ENCODE peak calls at places on chromosomes 6 and 20, in ten cellular contexts. One of them, this sample, is unnamed.
A peak's percentile ranks its signal among the peaks of the same experiment; 100 is the strongest.

GRCh38 chr20:43017241-43018030 is 172.3 kb downstream of the PTPRT start:
- DNase-seq in Kasumi-1: no peak
- DNase-seq in Peyer's patch: no peak
- DNase-seq in mesenteric fat pad: no peak
- DNase-seq in NCI-H460: no peak
- DNase-seq in HS-27A: no peak
- DNase-seq in body of pancreas: no peak
- DNase-seq in choroid plexus epithelial cell: no peak
- DNase-seq in fibroblast of lung: no peak
- DNase-seq in activated CD4-positive, alpha-beta T cell treated with anti-CD3 and anti-CD28 coated beads, Interleukin-2, amount 50 U/mL, for 1 hour: no peak
- DNase-seq in this sample: no peak

GRCh38 chr20:62778601-62779416 is 17.5 kb upstream of the MRGBP start:
- DNase-seq in Kasumi-1: no peak
- DNase-seq in Peyer's patch: no peak
- DNase-seq in mesenteric fat pad: no peak
- DNase-seq in NCI-H460: no peak
- DNase-seq in HS-27A: no peak
- DNase-seq in body of pancreas: no peak
- DNase-seq in choroid plexus epithelial cell: no peak
- DNase-seq in fibroblast of lung: no peak
- DNase-seq in activated CD4-positive, alpha-beta T cell treated with anti-CD3 and anti-CD28 coated beads, Interleukin-2, amount 50 U/mL, for 1 hour: no peak
- DNase-seq in this sample: no peak

GRCh38 chr20:59813948-59814834 is 119.2 kb downstream of the SYCP2 start:
- DNase-seq in Kasumi-1: no peak
- DNase-seq in Peyer's patch: no peak
- DNase-seq in mesenteric fat pad: peak; percentile 73
- DNase-seq in NCI-H460: no peak
- DNase-seq in HS-27A: no peak
- DNase-seq in body of pancreas: no peak
- DNase-seq in choroid plexus epithelial cell: no peak
- DNase-seq in fibroblast of lung: no peak
- DNase-seq in activated CD4-positive, alpha-beta T cell treated with anti-CD3 and anti-CD28 coated beads, Interleukin-2, amount 50 U/mL, for 1 hour: no peak
- DNase-seq in this sample: no peak

GRCh38 chr6:46325561-46326525 is 155.1 kb upstream of the ENPP5 start:
- DNase-seq in Kasumi-1: no peak
- DNase-seq in Peyer's patch: no peak
- DNase-seq in mesenteric fat pad: no peak
- DNase-seq in NCI-H460: no peak
- DNase-seq in HS-27A: no peak
- DNase-seq in body of pancreas: no peak
- DNase-seq in choroid plexus epithelial cell: peak; percentile 79
- DNase-seq in fibroblast of lung: peak; percentile 72
- DNase-seq in activated CD4-positive, alpha-beta T cell treated with anti-CD3 and anti-CD28 coated beads, Interleukin-2, amount 50 U/mL, for 1 hour: no peak
- DNase-seq in this sample: peak; percentile 70

GRCh38 chr6:38350882-38351281 is 288.8 kb downstream of the BTBD9 start:
- DNase-seq in Kasumi-1: no peak
- DNase-seq in Peyer's patch: no peak
- DNase-seq in mesenteric fat pad: no peak
- DNase-seq in NCI-H460: no peak
- DNase-seq in HS-27A: no peak
- DNase-seq in body of pancreas: no peak
- DNase-seq in choroid plexus epithelial cell: peak; percentile 67
- DNase-seq in fibroblast of lung: peak; percentile 30
- DNase-seq in activated CD4-positive, alpha-beta T cell treated with anti-CD3 and anti-CD28 coated beads, Interleukin-2, amount 50 U/mL, for 1 hour: no peak
- DNase-seq in this sample: peak; percentile 94

GRCh38 chr6:40417031-40417430 is 170.1 kb downstream of the LRFN2 start:
- DNase-seq in Kasumi-1: no peak
- DNase-seq in Peyer's patch: no peak
- DNase-seq in mesenteric fat pad: no peak
- DNase-seq in NCI-H460: no peak
- DNase-seq in HS-27A: no peak
- DNase-seq in body of pancreas: no peak
- DNase-seq in choroid plexus epithelial cell: no peak
- DNase-seq in fibroblast of lung: no peak
- DNase-seq in activated CD4-positive, alpha-beta T cell treated with anti-CD3 and anti-CD28 coated beads, Interleukin-2, amount 50 U/mL, for 1 hour: no peak
- DNase-seq in this sample: no peak

GRCh38 chr6:169252805-169253189 is 849 bp downstream of the THBS2 start:
- DNase-seq in Kasumi-1: no peak
- DNase-seq in Peyer's patch: no peak
- DNase-seq in mesenteric fat pad: no peak
- DNase-seq in NCI-H460: no peak
- DNase-seq in HS-27A: no peak
- DNase-seq in body of pancreas: no peak
- DNase-seq in choroid plexus epithelial cell: no peak
- DNase-seq in fibroblast of lung: peak; percentile 41
- DNase-seq in activated CD4-positive, alpha-beta T cell treated with anti-CD3 and anti-CD28 coated beads, Interleukin-2, amount 50 U/mL, for 1 hour: no peak
- DNase-seq in this sample: no peak

GRCh38 chr20:62367483-62368302 is 581 bp upstream of the LAMA5 start:
- DNase-seq in Kasumi-1: no peak
- DNase-seq in Peyer's patch: peak; percentile 51
- DNase-seq in mesenteric fat pad: no peak
- DNase-seq in NCI-H460: no peak
- DNase-seq in HS-27A: no peak
- DNase-seq in body of pancreas: peak; percentile 67
- DNase-seq in choroid plexus epithelial cell: no peak
- DNase-seq in fibroblast of lung: no peak
- DNase-seq in activated CD4-positive, alpha-beta T cell treated with anti-CD3 and anti-CD28 coated beads, Interleukin-2, amount 50 U/mL, for 1 hour: no peak
- DNase-seq in this sample: no peak

GRCh38 chr20:31968299-31969126 is 562 bp downstream of the XKR7 start:
- DNase-seq in Kasumi-1: peak; percentile 64
- DNase-seq in Peyer's patch: peak; percentile 36
- DNase-seq in mesenteric fat pad: peak; percentile 93
- DNase-seq in NCI-H460: peak; percentile 58
- DNase-seq in HS-27A: no peak
- DNase-seq in body of pancreas: peak; percentile 66
- DNase-seq in choroid plexus epithelial cell: peak; percentile 69
- DNase-seq in fibroblast of lung: peak; percentile 59
- DNase-seq in activated CD4-positive, alpha-beta T cell treated with anti-CD3 and anti-CD28 coated beads, Interleukin-2, amount 50 U/mL, for 1 hour: peak; percentile 85
- DNase-seq in this sample: peak; percentile 76

GRCh38 chr6:17987576-17988421 is at the start of gene KIF13A:
- DNase-seq in Kasumi-1: peak; percentile 9
- DNase-seq in Peyer's patch: peak; percentile 44
- DNase-seq in mesenteric fat pad: peak; percentile 90
- DNase-seq in NCI-H460: peak; percentile 27
- DNase-seq in HS-27A: peak; percentile 52
- DNase-seq in body of pancreas: peak; percentile 67
- DNase-seq in choroid plexus epithelial cell: peak; percentile 57
- DNase-seq in fibroblast of lung: peak; percentile 59
- DNase-seq in activated CD4-positive, alpha-beta T cell treated with anti-CD3 and anti-CD28 coated beads, Interleukin-2, amount 50 U/mL, for 1 hour: peak; percentile 2
- DNase-seq in this sample: peak; percentile 80

GRCh38 chr6:154302111-154302752 is 54.4 kb downstream of the IPCEF1 start:
- DNase-seq in Kasumi-1: peak; percentile 99
- DNase-seq in Peyer's patch: peak; percentile 29
- DNase-seq in mesenteric fat pad: no peak
- DNase-seq in NCI-H460: no peak
- DNase-seq in HS-27A: no peak
- DNase-seq in body of pancreas: no peak
- DNase-seq in choroid plexus epithelial cell: peak; percentile 83
- DNase-seq in fibroblast of lung: peak; percentile 92
- DNase-seq in activated CD4-positive, alpha-beta T cell treated with anti-CD3 and anti-CD28 coated beads, Interleukin-2, amount 50 U/mL, for 1 hour: no peak
- DNase-seq in this sample: peak; percentile 89

GRCh38 chr6:169847773-169848380 is 96.5 kb downstream of the ERMARD start:
- DNase-seq in Kasumi-1: no peak
- DNase-seq in Peyer's patch: no peak
- DNase-seq in mesenteric fat pad: peak; percentile 64
- DNase-seq in NCI-H460: no peak
- DNase-seq in HS-27A: no peak
- DNase-seq in body of pancreas: no peak
- DNase-seq in choroid plexus epithelial cell: no peak
- DNase-seq in fibroblast of lung: no peak
- DNase-seq in activated CD4-positive, alpha-beta T cell treated with anti-CD3 and anti-CD28 coated beads, Interleukin-2, amount 50 U/mL, for 1 hour: no peak
- DNase-seq in this sample: no peak

GRCh38 chr6:131952886-131953509 is 1.8 kb upstream of the CCN2 start:
- DNase-seq in Kasumi-1: no peak
- DNase-seq in Peyer's patch: no peak
- DNase-seq in mesenteric fat pad: no peak
- DNase-seq in NCI-H460: no peak
- DNase-seq in HS-27A: no peak
- DNase-seq in body of pancreas: no peak
- DNase-seq in choroid plexus epithelial cell: no peak
- DNase-seq in fibroblast of lung: no peak
- DNase-seq in activated CD4-positive, alpha-beta T cell treated with anti-CD3 and anti-CD28 coated beads, Interleukin-2, amount 50 U/mL, for 1 hour: no peak
- DNase-seq in this sample: no peak

GRCh38 chr6:16922282-16922681 is 161.0 kb upstream of the ATXN1 start:
- DNase-seq in Kasumi-1: no peak
- DNase-seq in Peyer's patch: no peak
- DNase-seq in mesenteric fat pad: no peak
- DNase-seq in NCI-H460: no peak
- DNase-seq in HS-27A: no peak
- DNase-seq in body of pancreas: no peak
- DNase-seq in choroid plexus epithelial cell: no peak
- DNase-seq in fibroblast of lung: no peak
- DNase-seq in activated CD4-positive, alpha-beta T cell treated with anti-CD3 and anti-CD28 coated beads, Interleukin-2, amount 50 U/mL, for 1 hour: no peak
- DNase-seq in this sample: no peak

GRCh38 chr6:41548098-41548840 is 2.1 kb downstream of the FOXP4 start:
- DNase-seq in Kasumi-1: no peak
- DNase-seq in Peyer's patch: peak; percentile 61
- DNase-seq in mesenteric fat pad: no peak
- DNase-seq in NCI-H460: no peak
- DNase-seq in HS-27A: no peak
- DNase-seq in body of pancreas: peak; percentile 51
- DNase-seq in choroid plexus epithelial cell: no peak
- DNase-seq in fibroblast of lung: no peak
- DNase-seq in activated CD4-positive, alpha-beta T cell treated with anti-CD3 and anti-CD28 coated beads, Interleukin-2, amount 50 U/mL, for 1 hour: peak; percentile 12
- DNase-seq in this sample: no peak

GRCh38 chr6:40892223-40892622 is 146.8 kb downstream of the UNC5CL start:
- DNase-seq in Kasumi-1: no peak
- DNase-seq in Peyer's patch: no peak
- DNase-seq in mesenteric fat pad: peak; percentile 71
- DNase-seq in NCI-H460: no peak
- DNase-seq in HS-27A: no peak
- DNase-seq in body of pancreas: no peak
- DNase-seq in choroid plexus epithelial cell: no peak
- DNase-seq in fibroblast of lung: no peak
- DNase-seq in activated CD4-positive, alpha-beta T cell treated with anti-CD3 and anti-CD28 coated beads, Interleukin-2, amount 50 U/mL, for 1 hour: no peak
- DNase-seq in this sample: no peak

GRCh38 chr20:53950031-53950430 is 120.4 kb downstream of the BCAS1 start:
- DNase-seq in Kasumi-1: no peak
- DNase-seq in Peyer's patch: no peak
- DNase-seq in mesenteric fat pad: no peak
- DNase-seq in NCI-H460: no peak
- DNase-seq in HS-27A: no peak
- DNase-seq in body of pancreas: no peak
- DNase-seq in choroid plexus epithelial cell: peak; percentile 37
- DNase-seq in fibroblast of lung: no peak
- DNase-seq in activated CD4-positive, alpha-beta T cell treated with anti-CD3 and anti-CD28 coated beads, Interleukin-2, amount 50 U/mL, for 1 hour: no peak
- DNase-seq in this sample: no peak

GRCh38 chr20:61170521-61170920 is 81.5 kb upstream of the CDH4 start:
- DNase-seq in Kasumi-1: no peak
- DNase-seq in Peyer's patch: no peak
- DNase-seq in mesenteric fat pad: no peak
- DNase-seq in NCI-H460: no peak
- DNase-seq in HS-27A: no peak
- DNase-seq in body of pancreas: no peak
- DNase-seq in choroid plexus epithelial cell: no peak
- DNase-seq in fibroblast of lung: no peak
- DNase-seq in activated CD4-positive, alpha-beta T cell treated with anti-CD3 and anti-CD28 coated beads, Interleukin-2, amount 50 U/mL, for 1 hour: no peak
- DNase-seq in this sample: no peak

GRCh38 chr20:46226602-46227001 is 81.7 kb downstream of the CDH22 start:
- DNase-seq in Kasumi-1: no peak
- DNase-seq in Peyer's patch: no peak
- DNase-seq in mesenteric fat pad: no peak
- DNase-seq in NCI-H460: no peak
- DNase-seq in HS-27A: no peak
- DNase-seq in body of pancreas: no peak
- DNase-seq in choroid plexus epithelial cell: peak; percentile 61
- DNase-seq in fibroblast of lung: peak; percentile 5
- DNase-seq in activated CD4-positive, alpha-beta T cell treated with anti-CD3 and anti-CD28 coated beads, Interleukin-2, amount 50 U/mL, for 1 hour: no peak
- DNase-seq in this sample: peak; percentile 25